ENCODE peak calls at places on chromosome 15, in ten cellular contexts. X is spleen; E is HFFc6; S is upper lobe of right lung; Z is adrenal gland; Y is breast epithelium; O is dorsolateral prefrontal cortex; G is NB4; V is activated CD8-positive, alpha-beta T cell treated with anti-CD3 and anti-CD28 coated beads for 36 hours; J is lower lobe of right lung. R is an unnamed sample.

GRCh38 chr15:37773111-37773860 is 161.2 kb upstream of the TMCO5A start:
- DNase-seq in X (no peak), E (peak), S (no peak), Z (no peak), Y (no peak), O (no peak), G (no peak), V (no peak), J (no peak), R (peak)

GRCh38 chr15:45429974-45430792 is 51.8 kb upstream of the GATM start:
- DNase-seq in X (peak), E (no peak), S (peak), Z (peak), Y (no peak), O (peak), G (peak), V (peak), J (peak), R (peak)

GRCh38 chr15:60494108-60494507 is 15.2 kb upstream of the ICE2 start:
- DNase-seq in X (no peak), E (no peak), S (no peak), Z (no peak), Y (no peak), O (no peak), G (no peak), V (no peak), J (no peak), R (no peak)

GRCh38 chr15:70853855-70854668 is at the start of gene LARP6:
- DNase-seq in X (no peak), E (no peak), S (no peak), Z (peak), Y (peak), O (peak), G (peak), V (peak), J (peak), R (peak)

GRCh38 chr15:51758645-51759044 is 7.2 kb downstream of the TMOD2 start:
- DNase-seq in X (no peak), E (peak), S (no peak), Z (peak), Y (no peak), O (peak), G (no peak), V (no peak), J (no peak), R (peak)

GRCh38 chr15:69388259-69388658 is 25.9 kb upstream of the KIF23 start:
- DNase-seq in X (no peak), E (peak), S (peak), Z (peak), Y (no peak), O (no peak), G (no peak), V (no peak), J (no peak), R (peak)

GRCh38 chr15:98899266-98900021 is 108.1 kb downstream of the PGPEP1L start:
- DNase-seq in X (peak), E (no peak), S (no peak), Z (peak), Y (no peak), O (no peak), G (peak), V (no peak), J (peak), R (no peak)

GRCh38 chr15:89899951-89900567 is 6.3 kb upstream of the AP3S2 start:
- DNase-seq in X (no peak), E (no peak), S (no peak), Z (no peak), Y (no peak), O (no peak), G (no peak), V (no peak), J (no peak), R (no peak)

GRCh38 chr15:101684384-101684783 is 32.2 kb upstream of the TM2D3 start:
- DNase-seq in X (no peak), E (peak), S (no peak), Z (no peak), Y (no peak), O (no peak), G (no peak), V (no peak), J (no peak), R (peak)

GRCh38 chr15:35047528-35047927 is 37.6 kb downstream of the NANOGP8 start:
- DNase-seq in X (no peak), E (no peak), S (no peak), Z (no peak), Y (no peak), O (no peak), G (no peak), V (no peak), J (no peak), R (no peak)

GRCh38 chr15:83320831-83321230 is 36.4 kb upstream of the BNC1 start:
- DNase-seq in X (no peak), E (peak), S (no peak), Z (no peak), Y (no peak), O (no peak), G (no peak), V (no peak), J (no peak), R (no peak)

GRCh38 chr15:44537728-44538240 is 837 bp downstream of the EIF3J start:
- DNase-seq in X (no peak), E (peak), S (no peak), Z (no peak), Y (no peak), O (no peak), G (peak), V (peak), J (no peak), R (peak)

DNA sequence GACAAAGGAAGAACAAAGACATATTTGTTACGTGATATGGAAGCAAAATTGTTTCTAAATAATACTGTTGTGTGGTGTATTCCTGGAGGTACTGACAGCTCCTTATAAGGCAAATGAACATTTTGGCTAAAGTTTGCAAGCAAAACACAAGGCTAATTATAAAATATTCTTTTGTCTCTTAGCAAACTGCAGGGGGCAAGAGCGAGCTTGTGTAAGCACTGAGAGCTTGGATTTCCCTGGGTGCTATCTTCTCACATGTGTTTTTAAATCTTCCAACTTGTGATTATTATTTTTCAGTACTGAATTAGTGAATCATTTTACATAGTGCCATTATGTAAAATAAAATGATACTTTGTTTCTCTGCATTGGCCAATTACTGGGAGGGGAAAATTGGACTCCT is 611.4 kb downstream of the AGBL1 start:
- DNase-seq in X (no peak), E (no peak), S (no peak), Z (no peak), Y (no peak), O (no peak), G (peak), V (no peak), J (no peak), R (no peak)
- TF ChIP-seq CTCF in X (no peak), E (no peak), S (no peak), Z (peak), Y (no peak), O (peak), G (no peak), V (no peak), J (no peak), R (no peak)

GRCh38 chr15:73681073-73681472 is 3.1 kb upstream of the CD276 start:
- DNase-seq in X (no peak), E (no peak), S (no peak), Z (no peak), Y (no peak), O (no peak), G (no peak), V (no peak), J (no peak), R (no peak)
- TF ChIP-seq CTCF in X (no peak), E (no peak), S (no peak), Z (no peak), Y (no peak), O (no peak), G (no peak), V (no peak), J (no peak), R (no peak)

GRCh38 chr15:64993290-64993689 is 3.6 kb upstream of the SPG21 start:
- DNase-seq in X (no peak), E (no peak), S (no peak), Z (no peak), Y (no peak), O (no peak), G (no peak), V (no peak), J (no peak), R (no peak)
- TF ChIP-seq CTCF in X (no peak), E (no peak), S (no peak), Z (no peak), Y (no peak), O (no peak), G (no peak), V (no peak), J (no peak), R (no peak)

GRCh38 chr15:39362832-39363561 is 217.9 kb upstream of the THBS1 start:
- DNase-seq in X (no peak), E (peak), S (no peak), Z (no peak), Y (no peak), O (no peak), G (no peak), V (no peak), J (no peak), R (peak)
- TF ChIP-seq CTCF in X (no peak), E (no peak), S (no peak), Z (no peak), Y (no peak), O (no peak), G (no peak), V (no peak), J (no peak), R (no peak)

DNA sequence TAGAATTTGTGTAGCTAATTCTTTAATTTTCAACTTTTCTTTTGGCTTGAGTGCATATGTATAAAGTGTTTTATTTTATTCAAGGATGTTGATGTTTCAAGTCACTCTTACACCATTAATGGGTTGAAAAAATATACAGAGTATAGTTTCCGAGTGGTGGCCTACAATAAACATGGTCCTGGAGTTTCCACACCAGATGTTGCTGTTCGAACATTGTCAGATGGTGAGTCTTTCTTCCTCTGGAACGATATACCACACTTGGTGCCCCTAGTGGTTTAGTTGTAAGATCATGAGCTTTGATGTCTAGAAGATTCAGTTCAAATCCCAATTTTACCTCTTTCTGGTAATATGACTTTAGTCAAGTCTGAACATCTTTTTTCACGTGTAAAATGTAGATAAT is 119.3 kb downstream of the HCN4 start:
- DNase-seq in X (no peak), E (no peak), S (no peak), Z (no peak), Y (no peak), O (no peak), G (no peak), V (no peak), J (no peak), R (no peak)
- TF ChIP-seq CTCF in X (no peak), E (peak), S (no peak), Z (no peak), Y (no peak), O (no peak), G (no peak), V (no peak), J (no peak), R (no peak)

GRCh38 chr15:56918046-56918906 is at the start of gene TCF12:
- DNase-seq in X (peak), E (peak), S (peak), Z (peak), Y (peak), O (peak), G (peak), V (peak), J (peak), R (peak)
- TF ChIP-seq CTCF in X (peak), E (peak), S (peak), Z (peak), Y (no peak), O (peak), G (peak), V (no peak), J (peak), R (peak)

DNA sequence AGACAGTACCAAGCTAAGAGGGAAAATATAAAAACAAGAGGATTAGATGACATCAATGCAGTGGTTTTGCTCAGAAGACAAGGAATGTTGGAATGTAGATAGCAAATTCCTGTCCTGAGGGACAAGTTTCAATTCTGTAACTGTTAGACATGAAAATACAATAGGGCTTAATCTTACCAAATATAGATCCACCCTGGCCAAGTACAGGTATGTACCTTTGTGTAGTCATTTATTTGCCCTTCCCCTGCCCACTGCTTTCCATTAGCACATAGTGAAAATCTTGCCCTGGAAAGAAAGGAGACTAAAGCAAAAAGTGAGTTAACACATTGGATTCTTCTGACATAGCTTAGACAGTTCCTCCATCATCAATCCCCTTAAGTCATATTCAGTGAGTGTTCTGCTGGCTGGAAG is 389.0 kb upstream of the THBS1 start:
- DNase-seq in X (no peak), E (peak), S (no peak), Z (no peak), Y (no peak), O (no peak), G (no peak), V (no peak), J (no peak), R (peak)
- TF ChIP-seq CTCF in X (no peak), E (no peak), S (no peak), Z (no peak), Y (no peak), O (no peak), G (no peak), V (no peak), J (no peak), R (no peak)

DNA sequence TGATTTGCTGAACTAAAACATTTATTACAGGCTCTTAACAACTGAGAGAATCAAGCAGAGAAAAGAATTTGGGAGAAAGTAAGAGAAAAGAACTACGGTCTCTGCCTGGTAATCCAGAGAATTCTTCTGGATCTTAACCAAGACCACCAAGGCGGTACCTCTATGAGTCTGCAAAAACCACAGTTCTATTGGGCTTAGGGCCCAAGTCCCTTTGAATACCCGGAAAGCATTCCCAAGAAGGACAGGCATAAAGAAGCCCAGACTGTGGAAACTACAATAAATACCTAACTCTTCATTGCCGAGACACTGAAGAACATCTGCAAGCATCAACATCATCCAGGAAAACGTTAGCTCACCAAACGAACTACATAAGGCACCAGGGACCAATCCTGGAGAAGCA is 162.3 kb upstream of the TMC3 start:
- DNase-seq in X (no peak), E (no peak), S (no peak), Z (no peak), Y (no peak), O (no peak), G (no peak), V (no peak), J (no peak), R (no peak)
- TF ChIP-seq CTCF in X (no peak), E (no peak), S (no peak), Z (no peak), Y (no peak), O (no peak), G (no peak), V (no peak), J (no peak), R (no peak)

GRCh38 chr15:29128671-29129070 is 141.0 kb downstream of the NSMCE3 start:
- DNase-seq in X (peak), E (no peak), S (no peak), Z (no peak), Y (no peak), O (no peak), G (no peak), V (no peak), J (peak), R (no peak)

GRCh38 chr15:29126208-29126536 is 143.4 kb downstream of the NSMCE3 start:
- DNase-seq in X (peak), E (no peak), S (no peak), Z (no peak), Y (no peak), O (peak), G (no peak), V (no peak), J (no peak), R (no peak)

GRCh38 chr15:29127506-29128430 is 141.9 kb downstream of the NSMCE3 start:
- DNase-seq in X (peak), E (no peak), S (peak), Z (no peak), Y (no peak), O (peak), G (no peak), V (no peak), J (peak), R (no peak)

GRCh38 chr15:29125382-29126207 is 144.0 kb downstream of the NSMCE3 start:
- DNase-seq in X (peak), E (no peak), S (no peak), Z (no peak), Y (no peak), O (peak), G (no peak), V (no peak), J (peak), R (no peak)

GRCh38 chr15:29126821-29127461 is 142.7 kb downstream of the NSMCE3 start:
- DNase-seq in X (peak), E (no peak), S (no peak), Z (no peak), Y (no peak), O (peak), G (peak), V (no peak), J (peak), R (no peak)
- TF ChIP-seq CTCF in X (no peak), E (no peak), S (no peak), Z (no peak), Y (no peak), O (no peak), G (peak), V (no peak), J (no peak), R (no peak)

R was measured in fibroblast of the aortic adventitia.